ENCODE peak calls at places on chromosomes 4 and X, in five cellular contexts. R is BJ, E is breast epithelium, D is transverse colon, I is left ventricle myocardium inferior. A is an unnamed sample.
A peak's percentile ranks its signal among the peaks of the same experiment; 100 is the strongest.

GRCh38 chr4:85482000-85482738 is 7.2 kb downstream of the ARHGAP24 start:
- DNase-seq in R (no peak), E (no peak), D (no peak), I (no peak), A (no peak)

GRCh38 chr4:86497131-86497530 is 97.0 kb upstream of the PTPN13 start:
- DNase-seq in R (no peak), E (no peak), D (no peak), I (no peak), A (no peak)

GRCh38 chr4:56372774-56373173 is 14.5 kb downstream of the AASDH start:
- DNase-seq in R (no peak), E (no peak), D (no peak), I (no peak), A (no peak)

GRCh38 chr4:184826315-184827266 is 823 bp upstream of the ACSL1 start:
- DNase-seq in R (no peak), E (no peak), D (peak; percentile 50), I (peak; percentile 47), A (peak; percentile 67)

GRCh38 chr4:74104145-74104544 is 5.2 kb upstream of the CXCL2 start:
- DNase-seq in R (no peak), E (no peak), D (peak; percentile 31), I (no peak), A (no peak)

GRCh38 chr4:81504685-81505598 is 33.2 kb upstream of the RASGEF1B start:
- DNase-seq in R (no peak), E (no peak), D (peak; percentile 73), I (peak; percentile 65), A (peak; percentile 96)

GRCh38 chr4:165198329-165198728 is 9.0 kb upstream of the KLHL2 start:
- DNase-seq in R (no peak), E (no peak), D (no peak), I (no peak), A (no peak)

GRCh38 chrX:10467793-10468192 is 152.6 kb downstream of the MID1 start:
- DNase-seq in R (no peak), E (no peak), D (no peak), I (no peak), A (no peak)

GRCh38 chrX:133045986-133046385 is 50.9 kb downstream of the USP26 start:
- DNase-seq in R (no peak), E (no peak), D (no peak), I (no peak), A (no peak)

GRCh38 chr4:112704991-112705845 is 68.3 kb downstream of the LARP7 start:
- DNase-seq in R (peak; percentile 1), E (peak; percentile 57), D (peak; percentile 13), I (peak; percentile 50), A (no peak)

GRCh38 chrX:70479197-70479969 is 34.7 kb downstream of the DLG3 start:
- DNase-seq in R (peak; percentile 31), E (no peak), D (peak; percentile 48), I (no peak), A (no peak)

GRCh38 chr4:174036563-174036962 is 246.9 kb downstream of the FBXO8 start:
- DNase-seq in R (no peak), E (no peak), D (no peak), I (peak; percentile 17), A (no peak)

GRCh38 chr4:91116861-91117260 is 989.7 kb downstream of the CCSER1 start:
- DNase-seq in R (no peak), E (no peak), D (no peak), I (no peak), A (no peak)

GRCh38 chrX:21907250-21907649 is 33.3 kb upstream of the SMS start:
- DNase-seq in R (no peak), E (no peak), D (no peak), I (no peak), A (no peak)

GRCh38 chrX:65595460-65595876 is 60.9 kb upstream of the LAS1L start:
- DNase-seq in R (peak; percentile 71), E (peak; percentile 82), D (peak; percentile 98), I (peak; percentile 91), A (peak; percentile 89)

GRCh38 chr4:1533501-1534064 is 127.3 kb upstream of the NKX1-1 start:
- DNase-seq in R (no peak), E (no peak), D (no peak), I (peak; percentile 7), A (no peak)

GRCh38 chr4:5708171-5708828 is at the start of gene EVC2:
- DNase-seq in R (no peak), E (peak; percentile 66), D (peak; percentile 58), I (peak; percentile 80), A (peak; percentile 10)

GRCh38 chrX:131704136-131704695 is 160.3 kb downstream of the OR13H1 start:
- DNase-seq in R (no peak), E (no peak), D (peak; percentile 93), I (no peak), A (no peak)

GRCh38 chrX:133018229-133018628 is 59.8 kb upstream of the HS6ST2 start:
- DNase-seq in R (no peak), E (no peak), D (no peak), I (no peak), A (no peak)

GRCh38 chr4:80423553-80424224 is 88.2 kb downstream of the CFAP299 start:
- DNase-seq in R (no peak), E (no peak), D (no peak), I (no peak), A (no peak)

GRCh38 chr4:85474818-85475630 is at the start of gene ARHGAP24:
- DNase-seq in R (peak; percentile 85), E (peak; percentile 54), D (peak; percentile 78), I (peak; percentile 87), A (peak; percentile 72)

GRCh38 chrX:119181491-119181890 is 53.9 kb upstream of the KIAA1210 start:
- DNase-seq in R (no peak), E (no peak), D (peak; percentile 32), I (no peak), A (no peak)

GRCh38 chr4:144338834-144339233 is 198.3 kb upstream of the GYPA start:
- DNase-seq in R (no peak), E (no peak), D (no peak), I (no peak), A (no peak)

GRCh38 chr4:105140684-105141490 is 5.8 kb upstream of the TET2 start:
- DNase-seq in R (no peak), E (no peak), D (peak; percentile 18), I (no peak), A (no peak)

GRCh38 chrX:66074920-66075879 is 35.3 kb upstream of the VSIG4 start:
- DNase-seq in R (no peak), E (no peak), D (peak; percentile 37), I (peak; percentile 22), A (peak; percentile 73)

GRCh38 chrX:119852410-119853353 is at the start of gene UPF3B:
- DNase-seq in R (peak; percentile 93), E (peak; percentile 94), D (peak; percentile 97), I (peak; percentile 94), A (peak; percentile 94)

GRCh38 chr4:14025093-14025492 is 397.6 kb upstream of the BOD1L1 start:
- DNase-seq in R (no peak), E (no peak), D (no peak), I (no peak), A (no peak)

GRCh38 chrX:153635788-153636668 is 11.0 kb upstream of the DUSP9 start:
- DNase-seq in R (no peak), E (no peak), D (no peak), I (no peak), A (no peak)

GRCh38 chr4:140088317-140088967 is 65.5 kb downstream of the MAML3 start:
- DNase-seq in R (no peak), E (no peak), D (no peak), I (no peak), A (no peak)

GRCh38 chrX:125953769-125954168 is 212.3 kb downstream of the DCAF12L2 start:
- DNase-seq in R (no peak), E (no peak), D (no peak), I (no peak), A (no peak)

GRCh38 chr4:180949825-180950224 is 1293.4 kb upstream of the TENM3 start:
- DNase-seq in R (no peak), E (no peak), D (no peak), I (no peak), A (no peak)

GRCh38 chrX:39536165-39536564 is 561.6 kb downstream of the BCOR start:
- DNase-seq in R (no peak), E (no peak), D (no peak), I (no peak), A (no peak)

GRCh38 chr4:121690001-121690400 is 6.8 kb downstream of the ANXA5 start:
- DNase-seq in R (no peak), E (no peak), D (no peak), I (no peak), A (no peak)

GRCh38 chrX:5870238-5870637 is 358.4 kb downstream of the NLGN4X start:
- DNase-seq in R (no peak), E (no peak), D (no peak), I (no peak), A (no peak)

DNA sequence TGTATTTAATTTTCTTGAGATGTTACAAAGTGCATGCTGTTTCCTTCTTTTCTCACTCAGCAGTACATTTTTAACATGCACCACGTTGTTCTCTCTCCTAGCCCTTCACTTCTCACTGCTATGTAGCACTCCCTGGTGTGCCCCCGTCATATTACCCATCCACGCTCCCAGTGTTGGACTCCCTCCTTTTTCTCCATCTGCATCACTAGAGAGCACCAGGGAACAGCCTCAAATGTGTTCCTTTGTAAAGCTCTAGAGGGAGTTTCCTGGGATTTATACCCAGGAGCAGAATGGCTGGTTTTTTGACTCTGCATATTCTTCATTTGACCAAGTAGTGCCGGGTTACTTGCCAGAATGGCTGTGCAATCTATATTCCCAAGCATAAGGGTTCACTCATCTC is 240.3 kb upstream of the ANXA3 start:
- DNase-seq in R (no peak), E (no peak), D (no peak), I (no peak), A (no peak)
- TF ChIP-seq CTCF in R (no peak), E (no peak), D (no peak), I (no peak), A (no peak)

GRCh38 chr4:3845094-3845743 is 79.0 kb downstream of the ADRA2C start:
- DNase-seq in R (no peak), E (no peak), D (no peak), I (no peak), A (no peak)
- TF ChIP-seq CTCF in R (no peak), E (no peak), D (no peak), I (no peak), A (no peak)

DNA sequence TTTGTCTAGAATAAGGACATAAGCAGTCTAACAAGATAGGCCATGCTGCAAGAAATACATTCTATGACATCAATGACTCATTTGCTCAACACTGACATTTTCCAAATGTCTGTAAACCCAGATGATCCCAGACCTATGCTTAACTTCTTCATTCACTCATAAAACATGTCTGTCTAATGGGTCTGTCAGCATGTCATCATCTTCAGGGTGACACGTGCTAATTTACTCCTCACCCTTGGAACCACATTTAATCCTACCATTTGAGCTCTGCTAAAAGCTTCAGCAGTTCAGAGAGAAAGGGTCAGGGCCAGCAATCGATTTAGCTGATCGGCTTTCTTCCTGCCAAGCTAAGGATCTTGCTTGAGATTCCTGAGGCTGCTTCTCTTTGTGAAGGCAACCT is 109.4 kb upstream of the MAP3K15 start:
- DNase-seq in R (no peak), E (no peak), D (no peak), I (no peak), A (no peak)
- TF ChIP-seq CTCF in R (no peak), E (no peak), D (no peak), I (no peak), A (no peak)

DNA sequence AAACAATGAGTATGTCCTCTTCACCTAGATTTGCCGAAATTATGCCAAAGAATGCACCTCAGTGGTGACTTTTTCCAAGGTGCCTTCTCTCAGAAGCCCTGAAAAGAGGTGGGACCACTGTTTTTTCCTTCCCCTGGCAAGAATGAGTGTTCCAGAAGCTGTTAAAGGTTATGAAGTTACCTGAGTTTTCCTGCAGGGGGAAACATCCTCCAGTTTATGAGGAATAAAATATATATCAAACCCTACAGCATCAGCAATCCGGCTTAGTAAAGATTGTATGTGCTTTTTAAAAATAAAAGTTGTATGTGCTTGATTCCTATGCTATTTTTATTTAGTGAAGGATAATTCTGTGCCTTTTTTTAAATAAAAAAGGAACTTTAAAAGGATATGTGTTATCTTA is 73.3 kb downstream of the RBM46 start:
- DNase-seq in R (no peak), E (no peak), D (no peak), I (no peak), A (no peak)
- TF ChIP-seq CTCF in R (no peak), E (no peak), D (no peak), I (peak; percentile 49), A (no peak)

A was measured in CD14-positive monocyte.